ENCODE peak calls at places on chromosome 2, in seven cellular contexts. X, S, D, R, A, O and M are unnamed samples.

GRCh38 chr2:145258903-145259579 is 739.1 kb upstream of the ZEB2 start:
- DNase-seq in X (no peak), D (no peak), O (no peak), S (no peak), A (peak; percentile 25), R (no peak), M (peak; percentile 52)

GRCh38 chr2:195575879-195576391 is 81.1 kb upstream of the SLC39A10 start:
- DNase-seq in X (no peak), R (no peak), S (peak; percentile 55), O (peak; percentile 42), D (peak; percentile 73), A (peak; percentile 73), M (peak; percentile 48)

GRCh38 chr2:232502901-232503791 is 15.5 kb upstream of the ECEL1 start:
- DNase-seq in X (peak; percentile 29), R (peak; percentile 55), D (no peak), A (no peak), S (peak; percentile 79), O (peak; percentile 62), M (peak; percentile 50)

GRCh38 chr2:166404831-166405568 is 29.3 kb upstream of the SCN9A start:
- DNase-seq in D (no peak), S (no peak), R (no peak), X (no peak), A (no peak), O (no peak), M (no peak)

GRCh38 chr2:213443952-213444351 is 159.7 kb downstream of the SPAG16 start:
- DNase-seq in S (peak; percentile 10), R (no peak), O (no peak), D (no peak), A (no peak), X (no peak), M (no peak)

GRCh38 chr2:28639836-28640235 is 111.8 kb upstream of the PPP1CB start:
- DNase-seq in A (peak; percentile 74), X (no peak), O (peak; percentile 43), D (no peak), S (peak; percentile 66), R (no peak), M (peak; percentile 51)

GRCh38 chr2:70686577-70687460 is 81.2 kb downstream of the ADD2 start:
- DNase-seq in S (peak; percentile 66), A (no peak), R (peak; percentile 8), O (peak; percentile 72), X (peak; percentile 40), D (peak; percentile 83), M (peak; percentile 62)

GRCh38 chr2:29113027-29113686 is 2.1 kb upstream of the CLIP4 start:
- DNase-seq in S (no peak), R (no peak), D (peak; percentile 90), A (no peak), X (no peak), O (no peak), M (no peak)

DNA sequence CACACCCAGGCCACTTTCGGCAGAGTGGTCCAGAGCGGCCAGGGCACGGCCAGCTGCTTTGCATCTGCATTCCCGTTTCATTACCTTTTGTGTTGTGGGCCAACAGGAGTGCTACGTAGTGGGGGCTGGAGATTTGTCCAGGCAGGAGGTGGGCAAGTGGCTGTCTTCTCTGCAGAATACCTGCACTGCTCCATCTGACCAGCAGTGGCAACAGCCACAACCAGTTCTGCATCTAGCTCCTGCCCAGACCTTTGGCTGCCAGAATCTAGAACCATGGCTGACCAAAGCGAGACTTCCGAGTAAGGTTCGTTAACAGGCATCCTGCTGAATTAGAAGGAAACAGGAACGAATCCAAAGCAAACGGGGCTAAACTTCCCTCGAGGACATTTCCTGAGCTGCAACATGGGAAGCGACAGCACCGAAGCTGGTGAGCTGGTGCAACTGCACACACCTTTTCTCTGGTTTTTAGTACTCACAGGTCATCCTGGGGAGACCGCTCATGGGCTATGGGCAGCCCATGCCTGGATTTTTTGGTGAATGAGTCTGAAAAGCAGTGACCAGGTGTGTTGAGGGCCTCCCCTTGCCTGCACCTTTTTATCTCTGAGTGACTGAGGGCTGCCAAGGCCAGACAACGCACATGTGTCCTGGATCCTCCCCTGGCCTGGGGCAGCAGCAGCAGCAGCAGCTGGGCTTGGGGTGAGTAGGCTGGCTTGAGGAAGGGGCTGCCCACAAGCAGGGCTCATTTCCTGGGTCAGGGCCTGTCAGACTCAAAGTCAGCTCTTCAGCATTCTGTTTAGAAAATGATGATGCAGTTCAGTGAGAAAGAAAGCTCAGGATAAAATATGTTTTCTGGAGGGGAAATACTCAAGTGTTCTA is 10.6 kb downstream of the GDF7 start:
- DNase-seq in A (no peak), O (peak; percentile 49), D (no peak), X (no peak), R (no peak), S (no peak), M (no peak)
- TF ChIP-seq CTCF in A (peak; percentile 20), O (no peak), D (peak; percentile 59), X (no peak), R (peak; percentile 21), S (no peak), M (no peak)

GRCh38 chr2:225691711-225692110 is 292.2 kb downstream of the NYAP2 start:
- DNase-seq in R (no peak), X (no peak), O (no peak), A (no peak), S (no peak), D (no peak), M (no peak)

GRCh38 chr2:225690153-225690552 is 290.6 kb downstream of the NYAP2 start:
- DNase-seq in S (no peak), O (no peak), X (no peak), R (no peak), D (no peak), A (no peak), M (no peak)

GRCh38 chr2:225694664-225695063 is 295.2 kb downstream of the NYAP2 start:
- DNase-seq in D (no peak), S (no peak), A (no peak), O (no peak), X (no peak), R (no peak), M (no peak)

GRCh38 chr2:225697936-225698335 is 298.4 kb downstream of the NYAP2 start:
- DNase-seq in R (no peak), S (no peak), O (no peak), X (no peak), A (no peak), D (no peak), M (no peak)

GRCh38 chr2:225693259-225693658 is 293.7 kb downstream of the NYAP2 start:
- DNase-seq in R (no peak), A (no peak), X (no peak), O (no peak), S (no peak), D (no peak), M (no peak)
- TF ChIP-seq CTCF in R (no peak), A (no peak), X (no peak), O (no peak), S (no peak), D (no peak), M (no peak)

GRCh38 chr2:223306371-223306770 is 254.4 kb downstream of the KCNE4 start:
- DNase-seq in A (no peak), D (peak; percentile 16), X (no peak), R (no peak), S (no peak), O (no peak), M (peak; percentile 21)
- TF ChIP-seq CTCF in A (peak; percentile 61), D (peak; percentile 75), X (peak; percentile 31), R (peak; percentile 55), S (peak; percentile 34), O (peak; percentile 32), M (peak; percentile 30)

GRCh38 chr2:86342488-86342887 is 5.1 kb upstream of the REEP1 start:
- DNase-seq in X (no peak), A (no peak), S (no peak), D (no peak), O (no peak), R (no peak), M (no peak)
- TF ChIP-seq CTCF in X (no peak), A (no peak), S (no peak), D (no peak), O (no peak), R (no peak), M (no peak)

GRCh38 chr2:26654061-26654340 is 12.8 kb upstream of the CIB4 start:
- DNase-seq in D (no peak), A (no peak), R (no peak), O (no peak), S (no peak), X (no peak), M (no peak)

GRCh38 chr2:26653207-26654060 is 12.3 kb upstream of the CIB4 start:
- DNase-seq in A (no peak), S (no peak), O (no peak), X (no peak), R (no peak), D (no peak), M (no peak)

GRCh38 chr2:26657265-26657664 is 16.1 kb upstream of the CIB4 start:
- DNase-seq in S (no peak), A (no peak), X (no peak), R (no peak), O (no peak), D (no peak), M (no peak)

GRCh38 chr2:26658691-26659346 is 17.7 kb upstream of the CIB4 start:
- DNase-seq in X (no peak), A (no peak), S (no peak), O (no peak), D (no peak), R (no peak), M (no peak)

GRCh38 chr2:26655611-26656195 is 14.5 kb upstream of the CIB4 start:
- DNase-seq in R (no peak), X (no peak), O (no peak), A (no peak), S (no peak), D (no peak), M (no peak)
- TF ChIP-seq CTCF in R (no peak), X (no peak), O (no peak), A (no peak), S (no peak), D (no peak), M (no peak)

DNA sequence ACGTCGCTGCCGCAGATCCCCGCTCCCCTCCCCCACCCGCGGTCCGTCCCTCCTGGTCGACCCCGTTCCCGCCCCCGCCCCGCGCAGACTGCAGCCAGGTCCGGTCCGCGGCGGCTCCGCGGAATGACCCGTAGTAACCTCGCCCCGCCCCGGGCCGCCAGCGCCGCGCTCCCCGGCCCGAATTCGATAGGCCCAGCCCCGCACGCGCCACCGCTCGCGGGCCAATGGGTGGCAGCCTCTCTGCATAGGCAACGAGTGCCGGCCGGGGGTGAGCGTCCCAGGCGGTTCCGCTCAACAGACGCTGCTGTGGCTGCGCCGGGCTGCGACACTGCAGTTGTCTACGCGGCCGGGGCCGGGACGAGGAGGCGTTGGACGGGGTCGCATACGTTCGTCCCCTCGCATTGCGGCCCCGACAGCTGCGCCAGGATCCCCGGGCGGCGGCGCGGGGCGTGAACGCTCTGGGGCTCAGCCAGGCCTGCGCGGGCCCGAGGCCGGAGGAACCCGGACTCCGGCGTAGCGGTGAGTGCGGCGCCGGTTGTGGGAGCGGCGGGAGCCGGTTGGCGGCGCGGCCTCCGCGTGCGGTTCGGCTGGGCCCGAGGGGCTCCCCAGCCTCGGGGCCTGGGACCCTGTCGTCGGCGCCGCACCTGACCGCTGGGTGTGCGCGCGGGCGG is at the start of gene ACSL3:
- DNase-seq in R (peak; percentile 92), O (peak; percentile 97), S (peak; percentile 97), D (peak; percentile 90), A (no peak), X (peak; percentile 97), M (peak; percentile 96)
- TF ChIP-seq CTCF in R (peak; percentile 34), O (no peak), S (no peak), D (peak; percentile 45), A (no peak), X (no peak), M (no peak)